ENCODE peak calls at places on chromosome X, in five cellular contexts. G is ovary, K is upper lobe of right lung, O is adrenal gland, N is brain microvascular endothelial cell. W is an unnamed sample.

GRCh38 chrX:101260435-101260834 is 30.7 kb downstream of the TAF7L start:
- DNase-seq in G (no peak), O (no peak), N (no peak), K (no peak), W (no peak)

GRCh38 chrX:80578518-80579105 is 158.4 kb downstream of the TENT5D start:
- DNase-seq in O (no peak), N (no peak), G (no peak), K (no peak), W (no peak)

GRCh38 chrX:71606536-71607216 is 11.6 kb downstream of the CXCR3 start:
- DNase-seq in N (no peak), G (no peak), K (no peak), O (no peak), W (no peak)

GRCh38 chrX:39137363-39137954 is 336.2 kb downstream of the MID1IP1 start:
- DNase-seq in O (no peak), G (no peak), K (no peak), N (no peak), W (no peak)

GRCh38 chrX:21683910-21684309 is 25.8 kb upstream of the KLHL34 start:
- DNase-seq in O (no peak), G (no peak), K (no peak), N (no peak), W (no peak)

GRCh38 chrX:69357293-69357692 is 146.8 kb upstream of the NALF2 start:
- DNase-seq in K (no peak), O (no peak), N (no peak), G (no peak), W (no peak)

GRCh38 chrX:140440891-140441290 is 64.0 kb downstream of the SOX3 start:
- DNase-seq in O (no peak), G (no peak), N (no peak), K (no peak), W (no peak)

GRCh38 chrX:122046815-122047214 is 999.4 kb downstream of the GLUD2 start:
- DNase-seq in O (no peak), G (no peak), N (peak; percentile 11), K (no peak), W (no peak)

GRCh38 chrX:39065051-39065871 is 264.0 kb downstream of the MID1IP1 start:
- DNase-seq in N (no peak), K (no peak), O (no peak), G (no peak), W (no peak)

GRCh38 chrX:13014111-13015094 is 30.0 kb downstream of the FAM9C start:
- DNase-seq in K (no peak), O (no peak), N (no peak), G (no peak), W (no peak)

DNA sequence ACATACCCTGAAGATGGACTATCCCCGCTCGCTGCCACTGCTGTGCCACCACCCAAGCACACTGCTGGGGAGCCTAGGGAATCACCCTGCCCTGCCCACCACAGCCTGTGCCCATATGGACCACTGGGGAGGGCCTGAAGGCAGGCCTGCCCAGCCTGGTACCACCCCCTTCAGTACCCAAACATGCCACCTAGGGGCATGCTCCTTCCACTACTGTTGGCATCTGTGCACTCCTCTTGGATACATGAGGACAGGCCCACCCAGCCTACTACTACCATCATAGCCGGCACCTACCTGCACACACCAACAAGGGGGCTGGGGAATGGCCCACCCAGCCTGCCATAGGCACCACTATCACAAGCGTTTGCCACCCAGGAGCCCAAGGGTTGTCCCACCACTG is 30.1 kb upstream of the PRDX4 start:
- DNase-seq in G (no peak), N (no peak), O (no peak), K (no peak), W (no peak)
- TF ChIP-seq CTCF in G (no peak), N (no peak), O (no peak), K (no peak), W (no peak)

DNA sequence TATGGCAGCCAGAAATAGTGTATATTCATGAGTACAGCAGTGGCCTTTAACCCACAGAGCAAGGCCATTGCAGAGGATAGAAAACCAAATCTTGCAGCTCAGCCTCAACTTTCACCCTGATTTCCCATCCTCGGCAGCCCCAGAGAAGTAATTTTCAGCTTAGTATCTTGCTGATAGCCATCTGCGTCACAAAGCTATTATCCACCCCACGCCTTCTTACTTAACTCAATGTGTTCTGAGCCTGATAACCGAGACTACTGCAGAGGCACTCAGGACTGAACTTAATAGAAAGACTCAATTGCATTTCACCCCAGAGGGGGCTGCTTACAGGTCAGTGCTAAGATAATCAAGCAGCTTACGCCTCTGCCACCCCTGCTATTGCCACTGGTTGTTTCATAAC is 174.5 kb upstream of the MAOA start:
- DNase-seq in O (no peak), N (no peak), K (no peak), G (no peak), W (no peak)
- H3K36me3 ChIP-seq in O (no peaks in the 10 kb centered on the region), N (no peaks in the 10 kb centered on the region), K (no peaks in the 10 kb centered on the region), G (no peaks in the 10 kb centered on the region), W (no peaks in the 10 kb centered on the region)

GRCh38 chrX:24877854-24878650 is 137.7 kb downstream of the ARX start:
- DNase-seq in G (no peak), O (no peak), N (no peak), K (no peak), W (no peak)

GRCh38 chrX:24879679-24880078 is 136.1 kb downstream of the ARX start:
- DNase-seq in G (no peak), N (no peak), O (no peak), K (no peak), W (no peak)

GRCh38 chrX:24874604-24875247 is 141.0 kb downstream of the ARX start:
- DNase-seq in O (no peak), K (no peak), N (no peak), G (no peak), W (no peak)

DNA sequence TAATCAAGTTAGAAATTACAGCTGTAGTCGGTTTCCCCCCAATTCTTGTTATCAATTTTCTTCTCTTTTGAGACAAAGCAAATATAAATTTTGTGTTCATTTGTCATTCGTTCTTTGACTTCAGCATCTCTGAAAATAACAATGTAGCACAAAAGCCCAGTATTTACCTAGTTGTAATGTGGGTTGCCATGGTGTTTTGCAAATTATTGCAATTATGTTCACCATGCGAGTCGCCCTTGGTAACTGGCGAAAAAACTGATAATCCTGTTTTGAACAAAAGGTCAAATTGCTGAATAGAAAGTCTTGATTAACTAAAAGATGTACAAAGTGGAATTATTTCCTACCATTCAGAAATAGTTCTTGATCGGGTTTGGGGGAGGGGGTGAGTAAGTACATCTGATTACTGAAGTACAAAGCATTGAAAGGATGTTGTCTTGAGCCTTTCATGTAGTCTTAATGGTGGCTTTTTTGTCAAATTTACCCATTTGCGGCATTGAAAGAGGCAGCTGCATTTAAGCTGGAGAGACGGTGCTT is 138.9 kb downstream of the ARX start:
- DNase-seq in O (no peak), N (no peak), K (no peak), G (no peak), W (no peak)
- H3K27me3 ChIP-seq in O (peaks cover 5% of the 10 kb centered on the region), N (no peaks in the 10 kb centered on the region), K (no peaks in the 10 kb centered on the region), G (no peaks in the 10 kb centered on the region), W (no peaks in the 10 kb centered on the region)

GRCh38 chrX:136158685-136159084 is 11.4 kb downstream of the FHL1 start:
- DNase-seq in N (no peak), O (no peak), K (no peak), G (no peak), W (no peak)

GRCh38 chrX:136159615-136160025 is 12.3 kb downstream of the FHL1 start:
- DNase-seq in N (no peak), G (no peak), O (no peak), K (no peak), W (no peak)

GRCh38 chrX:136163694-136164093 is 16.4 kb downstream of the FHL1 start:
- DNase-seq in O (no peak), N (no peak), K (no peak), G (no peak), W (no peak)

GRCh38 chrX:136166221-136166855 is 19.0 kb downstream of the FHL1 start:
- DNase-seq in G (no peak), O (no peak), K (no peak), N (no peak), W (no peak)

GRCh38 chrX:136162827-136163427 is 15.6 kb downstream of the FHL1 start:
- DNase-seq in O (peak; percentile 32), K (no peak), G (peak; percentile 61), N (peak; percentile 38), W (peak; percentile 51)
- TF ChIP-seq CTCF in O (peak; percentile 49), K (peak; percentile 54), G (no peak), N (peak; percentile 85), W (peak; percentile 69)

GRCh38 chrX:154350429-154351182 is 23.8 kb downstream of the FLNA start:
- DNase-seq in G (no peak), O (no peak), K (no peak), N (no peak), W (no peak)
- H3K36me3 ChIP-seq in G (no peaks in the 10 kb centered on the region), O (no peaks in the 10 kb centered on the region), K (peaks cover 65% of the 10 kb centered on the region), N (peaks cover 75% of the 10 kb centered on the region), W (no peaks in the 10 kb centered on the region)

GRCh38 chrX:114097411-114097810 is 486.5 kb upstream of the HTR2C start:
- DNase-seq in G (no peak), K (no peak), O (no peak), N (no peak), W (no peak)
- H3K27me3 ChIP-seq in G (no peaks in the 10 kb centered on the region), K (no peaks in the 10 kb centered on the region), O (peaks cover 7% of the 10 kb centered on the region), N (no peaks in the 10 kb centered on the region), W (no peaks in the 10 kb centered on the region)

GRCh38 chrX:148049441-148049840 is 68.3 kb downstream of the FMR1NB start:
- DNase-seq in G (no peak), N (no peak), O (no peak), K (no peak), W (no peak)
- TF ChIP-seq CTCF in G (no peak), N (peak; percentile 41), O (peak; percentile 47), K (peak; percentile 44), W (peak; percentile 31)

GRCh38 chrX:45750639-45751038 is 550.0 kb upstream of the DIPK2B start:
- DNase-seq in N (no peak), G (no peak), O (no peak), K (no peak), W (no peak)
- H3K36me3 ChIP-seq in N (peaks cover 35% of the 10 kb centered on the region), G (no peaks in the 10 kb centered on the region), O (no peaks in the 10 kb centered on the region), K (no peaks in the 10 kb centered on the region), W (no peaks in the 10 kb centered on the region)

GRCh38 chrX:79440336-79440735 is 73.2 kb upstream of the ITM2A start:
- DNase-seq in N (no peak), K (no peak), O (no peak), G (no peak), W (no peak)
- H3K27me3 ChIP-seq in N (no peaks in the 10 kb centered on the region), K (no peaks in the 10 kb centered on the region), O (peaks cover 3% of the 10 kb centered on the region), G (no peaks in the 10 kb centered on the region), W (peaks cover under 1% of the 10 kb centered on the region)

W was measured in colonic mucosa.